ENCODE peak calls at places on chromosomes 4 and X, in seven cellular contexts. N, K, W, R, M, U and C are unnamed samples.

GRCh38 chr4:123291329-123291728 is 105.3 kb upstream of the SPRY1 start:
- DNase-seq in K (no peak), U (no peak), M (no peak), W (no peak), R (no peak), N (no peak), C (no peak)

GRCh38 chrX:131895002-131895401 is 128.1 kb upstream of the STK26 start:
- DNase-seq in R (no peak), K (no peak), M (no peak), W (no peak), N (no peak), U (no peak), C (no peak)

GRCh38 chr4:101953949-101954348 is 163.4 kb downstream of the BANK1 start:
- DNase-seq in U (peak), N (no peak), W (no peak), R (no peak), M (no peak), K (no peak), C (no peak)

GRCh38 chr4:174835536-174835935 is 6.5 kb upstream of the GLRA3 start:
- DNase-seq in K (no peak), U (no peak), W (no peak), R (no peak), M (no peak), N (no peak), C (no peak)

GRCh38 chr4:77104405-77105292 is 28.9 kb upstream of the CCNI start:
- DNase-seq in M (peak), W (peak), U (no peak), N (no peak), K (peak), R (peak), C (no peak)

GRCh38 chrX:148741441-148741840 is 241.0 kb downstream of the AFF2 start:
- DNase-seq in R (no peak), W (no peak), K (no peak), U (no peak), N (no peak), M (no peak), C (no peak)

GRCh38 chr4:151772322-151772721 is 11.5 kb upstream of the GATB start:
- DNase-seq in N (no peak), U (no peak), K (no peak), M (no peak), W (no peak), R (no peak), C (no peak)

GRCh38 chr4:41678086-41678485 is 70.4 kb downstream of the PHOX2B start:
- DNase-seq in U (no peak), R (peak), N (no peak), W (no peak), K (no peak), M (no peak), C (no peak)

GRCh38 chrX:50698944-50699343 is 115.0 kb downstream of the SHROOM4 start:
- DNase-seq in R (no peak), K (no peak), W (no peak), U (no peak), M (no peak), N (no peak), C (no peak)

GRCh38 chr4:98939892-98940298 is 11.0 kb upstream of the EIF4E start:
- DNase-seq in M (no peak), U (peak), K (peak), R (peak), N (peak), W (no peak), C (no peak)

GRCh38 chr4:101067383-101067782 is 279.9 kb downstream of the PPP3CA start:
- DNase-seq in W (no peak), M (no peak), R (no peak), N (no peak), K (no peak), U (no peak), C (no peak)

GRCh38 chr4:25666031-25666630 is 10.5 kb downstream of the SLC34A2 start:
- DNase-seq in W (no peak), N (no peak), R (no peak), K (no peak), M (no peak), U (no peak), C (no peak)

GRCh38 chr4:83316459-83317170 is 18.0 kb downstream of the HPSE start:
- DNase-seq in U (no peak), M (no peak), W (no peak), N (no peak), K (no peak), R (no peak), C (no peak)

GRCh38 chrX:56228914-56229313 is 3.2 kb upstream of the KLF8 start:
- DNase-seq in K (no peak), U (no peak), N (no peak), W (no peak), M (peak), R (no peak), C (no peak)

GRCh38 chrX:29726811-29727210 is 488.6 kb upstream of the MAGEB2 start:
- DNase-seq in U (no peak), R (peak), N (no peak), M (no peak), W (no peak), K (no peak), C (no peak)

GRCh38 chrX:120213438-120214265 is 37.0 kb upstream of the ZBTB33 start:
- DNase-seq in M (peak), N (peak), R (peak), U (peak), W (peak), K (peak), C (no peak)

GRCh38 chr4:6420036-6420435 is 52.4 kb downstream of the PPP2R2C start:
- DNase-seq in W (no peak), N (no peak), K (no peak), M (no peak), U (no peak), R (no peak), C (no peak)

GRCh38 chr4:16337936-16338335 is 111.7 kb upstream of the TAPT1 start:
- DNase-seq in M (no peak), R (no peak), W (no peak), U (no peak), K (no peak), N (no peak), C (no peak)

GRCh38 chr4:36618102-36618501 is 336.7 kb downstream of the DTHD1 start:
- DNase-seq in R (no peak), N (no peak), W (no peak), M (no peak), K (no peak), U (no peak), C (no peak)

GRCh38 chr4:13162886-13163285 is 321.3 kb downstream of the RAB28 start:
- DNase-seq in U (no peak), K (no peak), M (no peak), W (no peak), R (no peak), N (no peak), C (no peak)

GRCh38 chr4:146053901-146054300 is 115.3 kb upstream of the ZNF827 start:
- DNase-seq in U (no peak), R (no peak), K (no peak), W (no peak), M (no peak), N (no peak), C (no peak)

GRCh38 chr4:184424993-184425758 is 49.2 kb downstream of the IRF2 start:
- DNase-seq in W (no peak), U (no peak), K (no peak), M (no peak), R (no peak), N (no peak), C (no peak)

GRCh38 chr4:8525383-8526120 is 54.6 kb upstream of the GPR78 start:
- DNase-seq in R (no peak), K (no peak), M (no peak), U (peak), N (no peak), W (no peak), C (no peak)

GRCh38 chrX:53313746-53314105 is 32.3 kb upstream of the IQSEC2 start:
- DNase-seq in R (no peak), K (no peak), M (no peak), W (no peak), U (no peak), N (no peak), C (no peak)

GRCh38 chrX:70970482-70970999 is 39.6 kb upstream of the SLC7A3 start:
- DNase-seq in W (no peak), K (peak), U (no peak), R (peak), M (no peak), N (peak), C (no peak)

GRCh38 chr4:118811008-118811764 is 24.7 kb downstream of the SEC24D start:
- DNase-seq in R (no peak), M (no peak), K (no peak), W (no peak), N (no peak), U (no peak), C (no peak)